ENCODE peak calls at places on chromosome 14, in four cellular contexts. V is endothelial cell of umbilical vein, Q is heart right ventricle, C is ovary. S is an unnamed sample.

GRCh38 chr14:103247169-103247606 is 86.8 kb upstream of the EIF5 start:
- DNase-seq in V (peak; percentile 31), Q (no peak), C (no peak), S (no peak)

GRCh38 chr14:57492859-57493258 is 798 bp downstream of the CCDC198 start:
- DNase-seq in V (no peak), Q (no peak), C (no peak), S (no peak)

GRCh38 chr14:40072175-40072574 is 639.9 kb upstream of the FBXO33 start:
- DNase-seq in V (no peak), Q (no peak), C (no peak), S (no peak)

GRCh38 chr14:106268013-106268727 is 741.8 kb downstream of the TMEM121 start:
- DNase-seq in V (no peak), Q (no peak), C (no peak), S (no peak)

GRCh38 chr14:51677738-51678137 is 26.0 kb downstream of the FRMD6 start:
- DNase-seq in V (no peak), Q (no peak), C (no peak), S (no peak)

GRCh38 chr14:61577506-61577931 is 117.8 kb upstream of the HIF1A start:
- DNase-seq in V (no peak), Q (no peak), C (no peak), S (no peak)

GRCh38 chr14:57656853-57657252 is 163.2 kb upstream of the CCDC198 start:
- DNase-seq in V (no peak), Q (no peak), C (no peak), S (no peak)

GRCh38 chr14:79161576-79161975 is 991.4 kb downstream of the NRXN3 start:
- DNase-seq in V (peak; percentile 23), Q (no peak), C (no peak), S (no peak)

GRCh38 chr14:52355016-52355430 is 40.9 kb downstream of the PTGER2 start:
- DNase-seq in V (no peak), Q (no peak), C (no peak), S (no peak)

GRCh38 chr14:105430535-105430934 is 10.9 kb downstream of the MTA1 start:
- DNase-seq in V (peak; percentile 90), Q (no peak), C (no peak), S (no peak)

GRCh38 chr14:99430491-99430890 is 50.2 kb downstream of the SETD3 start:
- DNase-seq in V (peak; percentile 13), Q (peak; percentile 21), C (no peak), S (no peak)

GRCh38 chr14:96888158-96888557 is 91.0 kb downstream of the VRK1 start:
- DNase-seq in V (no peak), Q (no peak), C (no peak), S (no peak)

GRCh38 chr14:93006484-93007128 is 83.7 kb downstream of the CHGA start:
- DNase-seq in V (no peak), Q (no peak), C (no peak), S (peak; percentile 50)

GRCh38 chr14:102182190-102182589 is 42.5 kb downstream of the WDR20 start:
- DNase-seq in V (peak; percentile 26), Q (no peak), C (no peak), S (no peak)

GRCh38 chr14:43308411-43308810 is 1198.7 kb downstream of the FSCB start:
- DNase-seq in V (no peak), Q (no peak), C (no peak), S (no peak)

GRCh38 chr14:43316427-43316826 is 1190.7 kb downstream of the FSCB start:
- DNase-seq in V (no peak), Q (no peak), C (no peak), S (no peak)

GRCh38 chr14:43313719-43314118 is 1193.4 kb downstream of the FSCB start:
- DNase-seq in V (no peak), Q (no peak), C (no peak), S (no peak)
- H3K4me1 ChIP-seq in V (no peaks in the 10 kb centered on the region), Q (no peaks in the 10 kb centered on the region), C (no peaks in the 10 kb centered on the region), S (no peaks in the 10 kb centered on the region)

GRCh38 chr14:58751788-58752187 is 114.0 kb downstream of the DACT1 start:
- DNase-seq in V (no peak), Q (no peak), C (no peak), S (peak; percentile 54)

GRCh38 chr14:58750321-58751269 is 112.8 kb downstream of the DACT1 start:
- DNase-seq in V (no peak), Q (no peak), C (no peak), S (peak; percentile 48)

GRCh38 chr14:58752280-58752679 is 114.5 kb downstream of the DACT1 start:
- DNase-seq in V (no peak), Q (no peak), C (no peak), S (no peak)

GRCh38 chr14:58752782-58753181 is 115.0 kb downstream of the DACT1 start:
- DNase-seq in V (peak; percentile 79), Q (peak; percentile 73), C (peak; percentile 79), S (peak; percentile 88)

GRCh38 chr14:58755026-58755929 is 117.5 kb downstream of the DACT1 start:
- DNase-seq in V (no peak), Q (peak; percentile 30), C (no peak), S (no peak)
- H3K4me1 ChIP-seq in V (peaks cover 8% of the 10 kb centered on the region), Q (peaks cover 23% of the 10 kb centered on the region), C (peaks cover 13% of the 10 kb centered on the region), S (peaks cover 9% of the 10 kb centered on the region)

GRCh38 chr14:100774164-100774537 is 47.5 kb downstream of the DLK1 start:
- DNase-seq in V (no peak), Q (no peak), C (no peak), S (no peak)

GRCh38 chr14:100770605-100771120 is 44.0 kb downstream of the DLK1 start:
- DNase-seq in V (no peak), Q (no peak), C (peak; percentile 19), S (no peak)

GRCh38 chr14:100773331-100774163 is 46.9 kb downstream of the DLK1 start:
- DNase-seq in V (no peak), Q (no peak), C (peak; percentile 32), S (no peak)

GRCh38 chr14:100771121-100771800 is 44.6 kb downstream of the DLK1 start:
- DNase-seq in V (no peak), Q (no peak), C (no peak), S (no peak)

GRCh38 chr14:100772607-100773165 is 46.0 kb downstream of the DLK1 start:
- DNase-seq in V (no peak), Q (no peak), C (peak; percentile 18), S (no peak)
- H3K4me1 ChIP-seq in V (no peaks in the 10 kb centered on the region), Q (no peaks in the 10 kb centered on the region), C (peaks cover 2% of the 10 kb centered on the region), S (no peaks in the 10 kb centered on the region)

GRCh38 chr14:91380116-91380515 is 37.5 kb downstream of the CCDC88C start:
- DNase-seq in V (no peak), Q (no peak), C (no peak), S (no peak)

GRCh38 chr14:91378945-91379932 is 38.4 kb downstream of the CCDC88C start:
- DNase-seq in V (no peak), Q (no peak), C (no peak), S (no peak)

GRCh38 chr14:91376547-91377477 is 40.8 kb downstream of the CCDC88C start:
- DNase-seq in V (no peak), Q (no peak), C (no peak), S (no peak)

GRCh38 chr14:91375748-91376452 is 41.7 kb downstream of the CCDC88C start:
- DNase-seq in V (no peak), Q (no peak), C (no peak), S (peak; percentile 40)

GRCh38 chr14:91377700-91378652 is 39.6 kb downstream of the CCDC88C start:
- DNase-seq in V (peak; percentile 51), Q (no peak), C (no peak), S (no peak)
- H3K4me1 ChIP-seq in V (peaks cover 33% of the 10 kb centered on the region), Q (peaks cover 67% of the 10 kb centered on the region), C (no peaks in the 10 kb centered on the region), S (peaks cover 5% of the 10 kb centered on the region)

DNA sequence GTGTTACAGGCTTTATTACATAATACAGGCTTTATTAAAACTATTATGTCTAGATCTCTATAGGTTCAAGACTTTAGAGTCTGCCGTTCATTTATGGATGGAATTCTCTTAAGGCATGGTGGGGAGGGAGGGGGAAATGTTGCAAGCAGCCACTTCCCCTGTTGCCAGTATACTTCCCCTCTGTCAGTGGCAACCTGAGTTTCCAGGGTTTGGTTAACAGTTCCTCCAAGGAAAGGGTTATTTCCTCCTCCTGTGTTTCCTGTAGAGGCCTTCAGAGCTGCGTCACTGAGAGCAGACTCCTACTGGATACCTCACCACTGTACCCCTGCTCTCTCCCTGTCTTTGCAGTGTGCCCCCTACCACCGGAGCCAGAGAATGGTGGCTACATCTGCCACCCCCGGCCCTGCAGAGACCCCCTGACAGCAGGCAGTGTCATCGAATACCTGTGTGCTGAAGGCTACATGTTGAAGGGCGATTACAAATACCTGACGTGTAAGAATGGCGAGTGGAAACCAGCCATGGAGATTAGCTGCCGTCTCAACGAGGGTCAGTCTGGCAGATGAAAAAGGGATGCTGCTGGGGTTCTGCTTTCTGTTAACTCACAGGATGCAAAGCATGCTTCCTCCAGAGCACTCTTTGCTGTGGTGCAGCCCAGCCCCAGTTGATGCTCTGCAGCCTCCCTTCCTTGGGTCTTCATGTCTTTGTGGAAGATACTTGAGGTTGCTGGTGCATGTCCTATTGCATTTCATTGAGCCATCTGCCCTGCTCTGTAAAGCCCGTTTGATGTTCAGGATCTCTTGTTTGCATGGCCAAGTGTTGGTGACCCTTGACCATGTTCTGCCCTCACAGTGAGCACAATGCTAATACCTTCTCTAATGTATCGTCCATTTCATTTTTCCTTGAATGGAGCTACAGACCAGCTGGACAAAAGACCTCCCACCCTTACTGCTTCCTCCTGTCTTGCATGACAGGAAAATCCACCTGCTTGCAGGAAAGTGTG is 63.6 kb upstream of the SRSF5 start:
- DNase-seq in V (no peak), Q (no peak), C (no peak), S (no peak)
- H3K4me1 ChIP-seq in V (peaks cover 24% of the 10 kb centered on the region), Q (peaks cover 77% of the 10 kb centered on the region), C (peaks cover 10% of the 10 kb centered on the region), S (peaks cover 19% of the 10 kb centered on the region)

GRCh38 chr14:38074091-38074490 is 133.6 kb upstream of the SSTR1 start:
- DNase-seq in V (no peak), Q (no peak), C (no peak), S (no peak)

GRCh38 chr14:38073641-38074040 is 134.1 kb upstream of the SSTR1 start:
- DNase-seq in V (no peak), Q (no peak), C (no peak), S (no peak)

GRCh38 chr14:38078393-38078792 is 129.3 kb upstream of the SSTR1 start:
- DNase-seq in V (no peak), Q (no peak), C (no peak), S (no peak)

GRCh38 chr14:38079268-38079667 is 128.4 kb upstream of the SSTR1 start:
- DNase-seq in V (no peak), Q (no peak), C (no peak), S (no peak)

GRCh38 chr14:38074754-38075153 is 132.9 kb upstream of the SSTR1 start:
- DNase-seq in V (no peak), Q (no peak), C (no peak), S (no peak)
- H3K4me1 ChIP-seq in V (no peaks in the 10 kb centered on the region), Q (no peaks in the 10 kb centered on the region), C (no peaks in the 10 kb centered on the region), S (no peaks in the 10 kb centered on the region)

S was measured in right cardiac atrium.